ENCODE peak calls at places on chromosome 16, in five cellular contexts. One of them, this sample, is unnamed.

GRCh38 chr16:30335598-30336474 is 19.3 kb downstream of the CD2BP2 start:
- DNase-seq in adrenal gland: peak
- DNase-seq in GM12891: no peak
- DNase-seq in right lobe of liver: peak
- DNase-seq in body of pancreas: peak
- DNase-seq in this sample: no peak

GRCh38 chr16:3388325-3388724 is 12.5 kb downstream of the ZSCAN32 start:
- DNase-seq in GM12891: no peak
- DNase-seq in right lobe of liver: no peak
- DNase-seq in body of pancreas: no peak
- DNase-seq in adrenal gland: no peak
- DNase-seq in this sample: no peak

GRCh38 chr16:69188716-69189115 is 1.8 kb downstream of the SNTB2 start:
- DNase-seq in adrenal gland: no peak
- DNase-seq in right lobe of liver: no peak
- DNase-seq in body of pancreas: no peak
- DNase-seq in GM12891: no peak
- DNase-seq in this sample: no peak

GRCh38 chr16:81770008-81770407 is 9.1 kb upstream of the PLCG2 start:
- DNase-seq in right lobe of liver: no peak
- DNase-seq in GM12891: no peak
- DNase-seq in adrenal gland: no peak
- DNase-seq in body of pancreas: no peak
- DNase-seq in this sample: no peak

GRCh38 chr16:28556914-28557320 is 3.2 kb downstream of the SGF29 start:
- DNase-seq in adrenal gland: no peak
- DNase-seq in body of pancreas: no peak
- DNase-seq in GM12891: no peak
- DNase-seq in right lobe of liver: no peak
- DNase-seq in this sample: no peak

GRCh38 chr16:24070851-24071250 is 185.3 kb upstream of the CACNG3 start:
- DNase-seq in body of pancreas: peak
- DNase-seq in adrenal gland: peak
- DNase-seq in GM12891: peak
- DNase-seq in right lobe of liver: no peak
- DNase-seq in this sample: peak

GRCh38 chr16:80837421-80838263 is 33.2 kb upstream of the CDYL2 start:
- DNase-seq in adrenal gland: no peak
- DNase-seq in right lobe of liver: no peak
- DNase-seq in GM12891: no peak
- DNase-seq in body of pancreas: no peak
- DNase-seq in this sample: no peak

GRCh38 chr16:81003610-81004460 is 2.9 kb downstream of the CMC2 start:
- DNase-seq in body of pancreas: no peak
- DNase-seq in adrenal gland: peak
- DNase-seq in GM12891: no peak
- DNase-seq in right lobe of liver: no peak
- DNase-seq in this sample: no peak

GRCh38 chr16:66918803-66919568 is at the start of gene CDH16:
- DNase-seq in right lobe of liver: no peak
- DNase-seq in body of pancreas: no peak
- DNase-seq in adrenal gland: no peak
- DNase-seq in GM12891: no peak
- DNase-seq in this sample: no peak

GRCh38 chr16:24332178-24332577 is 76.0 kb downstream of the CACNG3 start:
- DNase-seq in right lobe of liver: no peak
- DNase-seq in body of pancreas: no peak
- DNase-seq in GM12891: no peak
- DNase-seq in adrenal gland: no peak
- DNase-seq in this sample: no peak

DNA sequence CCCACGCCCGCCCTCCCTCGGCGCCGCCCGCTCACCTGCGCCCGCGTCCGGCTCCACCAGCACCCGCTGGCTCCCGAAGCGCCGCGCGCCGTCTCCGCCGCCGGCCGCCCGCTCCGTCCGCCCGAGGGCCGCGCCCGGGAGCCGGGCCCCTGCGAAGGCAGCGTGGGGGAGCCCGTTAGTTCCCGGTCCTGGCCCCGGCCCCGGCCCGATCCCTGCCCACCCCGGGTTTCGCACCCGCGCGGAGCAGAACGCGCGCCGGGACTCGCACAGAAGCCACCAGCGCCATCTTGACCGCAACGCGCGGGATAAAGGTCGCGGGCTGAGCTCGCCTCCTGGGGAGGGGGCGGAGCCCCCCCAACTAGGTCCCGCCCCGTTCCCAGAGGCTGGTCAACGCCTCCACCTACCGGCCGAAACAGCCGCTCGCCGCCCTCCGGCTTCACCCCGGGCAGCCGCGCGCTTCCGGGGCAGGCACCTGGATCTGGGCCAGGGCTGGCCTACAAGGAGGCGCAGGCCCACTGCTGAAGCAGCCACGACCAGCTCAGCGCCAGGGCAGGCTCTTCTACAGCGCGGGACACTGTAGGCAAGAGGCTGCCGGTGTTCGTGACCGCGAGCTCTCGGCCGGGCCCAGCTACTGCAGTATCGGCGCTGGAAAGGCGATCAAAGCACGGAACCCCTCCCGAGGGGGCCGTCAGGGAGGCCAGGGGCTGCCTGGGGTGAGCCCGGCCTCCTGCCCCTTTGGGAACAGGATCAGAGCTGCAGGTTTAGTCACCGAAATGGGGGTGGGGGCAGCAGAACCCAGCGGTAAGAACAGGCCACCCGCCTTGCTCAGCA is at the start of gene ECI1:
- DNase-seq in body of pancreas: peak
- DNase-seq in right lobe of liver: peak
- DNase-seq in adrenal gland: peak
- DNase-seq in GM12891: peak
- DNase-seq in this sample: peak
- TF ChIP-seq POLR2A in body of pancreas: peak
- TF ChIP-seq POLR2A in right lobe of liver: peak
- TF ChIP-seq POLR2A in adrenal gland: peak
- TF ChIP-seq POLR2A in GM12891: peak
- TF ChIP-seq POLR2A in this sample: peak

GRCh38 chr16:27316038-27316680 is 2.4 kb downstream of the IL4R start:
- DNase-seq in right lobe of liver: no peak
- DNase-seq in adrenal gland: no peak
- DNase-seq in GM12891: no peak
- DNase-seq in body of pancreas: no peak
- DNase-seq in this sample: no peak
- TF ChIP-seq POLR2A in right lobe of liver: peak
- TF ChIP-seq POLR2A in adrenal gland: no peak
- TF ChIP-seq POLR2A in GM12891: no peak
- TF ChIP-seq POLR2A in body of pancreas: no peak
- TF ChIP-seq POLR2A in this sample: no peak

GRCh38 chr16:56610017-56610608 is 1.7 kb downstream of the MT2A start:
- DNase-seq in right lobe of liver: peak
- DNase-seq in GM12891: no peak
- DNase-seq in body of pancreas: peak
- DNase-seq in adrenal gland: peak
- DNase-seq in this sample: no peak

GRCh38 chr16:56608043-56608875 is at the start of gene MT2A:
- DNase-seq in right lobe of liver: peak
- DNase-seq in body of pancreas: peak
- DNase-seq in GM12891: peak
- DNase-seq in adrenal gland: peak
- DNase-seq in this sample: peak

GRCh38 chr16:56608876-56609462 is 585 bp downstream of the MT2A start:
- DNase-seq in GM12891: no peak
- DNase-seq in adrenal gland: peak
- DNase-seq in right lobe of liver: no peak
- DNase-seq in body of pancreas: no peak
- DNase-seq in this sample: no peak

GRCh38 chr16:56610609-56611111 is 2.3 kb downstream of the MT2A start:
- DNase-seq in adrenal gland: peak
- DNase-seq in body of pancreas: no peak
- DNase-seq in right lobe of liver: no peak
- DNase-seq in GM12891: no peak
- DNase-seq in this sample: no peak

DNA sequence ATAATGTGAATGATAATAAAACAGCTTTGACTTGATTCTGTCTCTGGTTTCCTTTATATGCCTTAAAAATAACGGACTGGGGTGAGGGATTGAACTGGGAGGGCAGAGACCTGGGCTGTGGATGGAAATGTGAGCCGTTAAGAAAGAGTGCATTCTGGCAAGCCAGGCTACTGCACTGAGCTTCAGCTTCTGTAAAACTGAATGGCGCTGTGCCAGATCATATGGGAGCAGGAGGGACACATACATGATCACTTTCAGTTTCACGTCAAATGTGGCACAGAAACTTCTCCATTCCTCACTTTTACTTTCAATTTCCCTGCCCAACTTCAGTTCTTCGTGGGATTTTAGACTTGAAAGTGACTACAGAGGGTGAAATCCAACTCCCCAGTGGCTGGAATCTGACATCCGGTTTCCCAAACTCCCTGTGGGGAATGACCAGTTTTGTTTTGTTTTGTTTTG is 1.1 kb downstream of the MT2A start:
- DNase-seq in adrenal gland: peak
- DNase-seq in GM12891: peak
- DNase-seq in body of pancreas: peak
- DNase-seq in right lobe of liver: peak
- DNase-seq in this sample: no peak
- TF ChIP-seq POLR2A in adrenal gland: peak
- TF ChIP-seq POLR2A in GM12891: no peak
- TF ChIP-seq POLR2A in body of pancreas: peak
- TF ChIP-seq POLR2A in right lobe of liver: peak
- TF ChIP-seq POLR2A in this sample: peak

DNA sequence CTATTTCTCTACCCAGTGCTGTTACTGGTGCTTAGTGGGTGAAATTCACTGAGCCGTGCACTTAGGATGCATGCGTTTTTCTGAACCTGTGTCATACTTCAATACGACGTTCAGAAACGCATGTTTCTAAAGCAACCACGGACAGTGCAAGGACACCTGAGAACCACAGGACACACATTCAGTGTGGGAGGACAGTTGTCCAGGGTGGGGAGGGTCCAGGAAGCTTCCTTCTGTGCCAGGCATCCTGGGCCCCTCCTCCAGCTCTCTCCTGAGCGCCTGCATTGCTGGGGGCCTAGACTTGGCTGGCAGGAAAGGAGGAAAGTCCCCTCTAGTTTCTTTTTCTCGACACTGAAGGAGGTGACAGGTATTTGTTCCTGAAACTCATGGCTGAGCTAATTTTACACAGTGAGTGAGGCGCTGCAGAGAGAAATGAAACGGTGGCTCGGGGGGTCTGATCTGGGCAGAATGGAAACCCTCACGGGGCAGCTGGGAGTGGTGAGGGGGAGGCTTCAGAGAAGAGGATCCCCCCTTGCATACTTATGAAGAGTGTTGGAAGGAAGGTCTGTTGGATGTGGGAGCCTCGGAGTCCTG is 89.9 kb downstream of the IRF8 start:
- DNase-seq in body of pancreas: no peak
- DNase-seq in adrenal gland: no peak
- DNase-seq in GM12891: no peak
- DNase-seq in right lobe of liver: no peak
- DNase-seq in this sample: no peak
- TF ChIP-seq POLR2A in body of pancreas: no peak
- TF ChIP-seq POLR2A in adrenal gland: no peak
- TF ChIP-seq POLR2A in GM12891: no peak
- TF ChIP-seq POLR2A in right lobe of liver: no peak
- TF ChIP-seq POLR2A in this sample: no peak

DNA sequence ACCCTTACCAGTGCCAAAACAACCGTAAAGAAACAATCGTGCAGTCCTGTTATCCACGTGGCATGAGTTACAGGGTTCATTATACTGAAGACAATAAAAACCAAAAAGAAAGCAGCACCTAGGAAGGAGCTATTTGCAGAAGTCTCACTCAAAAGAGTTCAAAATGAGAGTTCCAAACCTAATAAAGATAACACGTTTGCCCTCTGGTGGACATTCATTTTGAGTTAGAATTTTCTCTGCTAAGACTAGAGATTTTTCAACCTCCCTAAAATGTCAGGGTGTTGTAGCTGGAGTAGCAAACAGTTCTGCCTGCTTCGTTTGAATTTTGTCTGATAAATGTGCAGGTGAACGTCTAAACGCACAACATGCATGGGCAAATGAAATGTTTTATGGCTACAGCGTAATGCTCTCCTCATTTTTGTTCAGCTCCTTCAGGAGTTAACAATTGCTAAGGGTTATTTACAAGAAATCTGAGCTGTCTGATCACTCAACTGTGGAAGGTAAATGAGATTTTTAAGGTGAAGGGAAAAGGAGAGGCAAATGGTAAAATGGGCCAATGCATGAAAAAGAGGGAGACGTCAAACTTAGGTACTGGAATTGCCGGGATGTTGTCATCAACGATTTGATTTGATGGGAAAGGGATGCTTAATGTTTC is 1067.9 kb upstream of the EEF2KMT start:
- DNase-seq in right lobe of liver: no peak
- DNase-seq in GM12891: no peak
- DNase-seq in body of pancreas: no peak
- DNase-seq in adrenal gland: no peak
- DNase-seq in this sample: no peak
- TF ChIP-seq POLR2A in right lobe of liver: no peak
- TF ChIP-seq POLR2A in GM12891: no peak
- TF ChIP-seq POLR2A in body of pancreas: no peak
- TF ChIP-seq POLR2A in adrenal gland: no peak
- TF ChIP-seq POLR2A in this sample: no peak

GRCh38 chr16:74296465-74297295 is at the start of gene PSMD7:
- DNase-seq in adrenal gland: peak
- DNase-seq in right lobe of liver: peak
- DNase-seq in body of pancreas: peak
- DNase-seq in GM12891: peak
- DNase-seq in this sample: peak
- TF ChIP-seq POLR2A in adrenal gland: peak
- TF ChIP-seq POLR2A in right lobe of liver: peak
- TF ChIP-seq POLR2A in body of pancreas: peak
- TF ChIP-seq POLR2A in GM12891: peak
- TF ChIP-seq POLR2A in this sample: peak

GRCh38 chr16:51939371-51940005 is 607.5 kb downstream of the TOX3 start:
- DNase-seq in GM12891: no peak
- DNase-seq in adrenal gland: no peak
- DNase-seq in right lobe of liver: no peak
- DNase-seq in body of pancreas: no peak
- DNase-seq in this sample: no peak

GRCh38 chr16:51941412-51941811 is 605.5 kb downstream of the TOX3 start:
- DNase-seq in body of pancreas: no peak
- DNase-seq in adrenal gland: no peak
- DNase-seq in GM12891: no peak
- DNase-seq in right lobe of liver: no peak
- DNase-seq in this sample: no peak

GRCh38 chr16:51940183-51940582 is 606.8 kb downstream of the TOX3 start:
- DNase-seq in adrenal gland: no peak
- DNase-seq in body of pancreas: no peak
- DNase-seq in right lobe of liver: no peak
- DNase-seq in GM12891: no peak
- DNase-seq in this sample: no peak

GRCh38 chr16:51937771-51938170 is 609.2 kb downstream of the TOX3 start:
- DNase-seq in GM12891: no peak
- DNase-seq in adrenal gland: no peak
- DNase-seq in body of pancreas: no peak
- DNase-seq in right lobe of liver: no peak
- DNase-seq in this sample: no peak

DNA sequence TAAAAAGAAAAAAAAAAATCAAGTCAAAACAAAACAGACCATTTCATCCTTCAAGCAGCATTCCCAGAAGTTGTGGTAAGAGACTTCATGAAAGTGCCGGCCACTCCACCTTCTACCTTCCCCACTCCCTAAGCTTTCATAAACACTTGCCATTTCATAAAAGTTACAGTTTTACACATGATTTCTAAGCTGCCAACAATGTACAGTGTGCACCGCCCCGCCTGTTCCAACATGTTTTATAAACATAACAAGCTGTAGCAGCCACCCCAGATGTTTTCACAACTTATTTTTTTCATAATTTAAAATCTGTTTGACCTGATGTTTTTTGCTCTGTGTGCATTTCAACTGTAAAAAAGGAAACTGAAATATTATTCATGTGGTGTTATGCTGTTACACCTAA is 608.1 kb downstream of the TOX3 start:
- DNase-seq in GM12891: no peak
- DNase-seq in body of pancreas: no peak
- DNase-seq in right lobe of liver: no peak
- DNase-seq in adrenal gland: no peak
- DNase-seq in this sample: no peak
- TF ChIP-seq POLR2A in GM12891: no peak
- TF ChIP-seq POLR2A in body of pancreas: no peak
- TF ChIP-seq POLR2A in right lobe of liver: no peak
- TF ChIP-seq POLR2A in adrenal gland: no peak
- TF ChIP-seq POLR2A in this sample: no peak

This sample was measured in H54.